ENCODE peak calls at places on chromosome 22, in five cellular contexts. M is NCI-H1105; S is lower leg skin; W is small intestine; J is activated T-helper 1 cell treated with anti-CD3 and anti-CD28 coated beads, Interleukin-12 subunit alpha, Interleukin-12 subunit beta, Interleukin-2, Interleukin-4 antibody, amounts not matched to agents 30 ng/mL and 10 ng/mL and 1 ng/mL, durations not matched to agents 14 hours and 24 hours and 36 hours. U is an unnamed sample.

GRCh38 chr22:31001124-31001770 is 32.2 kb downstream of the TUG1 start:
- DNase-seq in S (no peak), W (no peak), J (no peak), M (no peak), U (no peak)

GRCh38 chr22:19810381-19811141 is 44.1 kb downstream of the GNB1L start:
- DNase-seq in J (no peak), S (peak), W (no peak), M (no peak), U (no peak)

GRCh38 chr22:37636186-37636948 is 3.1 kb upstream of the SH3BP1 start:
- DNase-seq in W (peak), J (no peak), M (no peak), S (no peak), U (peak)

GRCh38 chr22:26711205-26711958 is 54.0 kb downstream of the MIAT start:
- DNase-seq in W (peak), M (no peak), J (no peak), S (no peak), U (no peak)

GRCh38 chr22:16594026-16594425 is 1.4 kb upstream of the CCT8L2 start:
- DNase-seq in S (peak), W (no peak), M (no peak), J (no peak), U (no peak)

GRCh38 chr22:27866136-27867091 is 52.6 kb downstream of the PITPNB start:
- DNase-seq in J (no peak), M (no peak), W (no peak), S (no peak), U (no peak)

GRCh38 chr22:40024201-40025061 is 29.7 kb downstream of the FAM83F start:
- DNase-seq in W (peak), M (peak), J (peak), S (no peak), U (peak)

GRCh38 chr22:23068832-23069385 is 1.4 kb upstream of the GNAZ start:
- DNase-seq in M (no peak), S (peak), W (no peak), J (no peak), U (no peak)

GRCh38 chr22:50732681-50733080 is 5.3 kb upstream of the ACR start:
- DNase-seq in S (no peak), J (no peak), M (no peak), W (no peak), U (no peak)

GRCh38 chr22:40210814-40211213 is 33.1 kb downstream of the TNRC6B start:
- DNase-seq in M (no peak), J (no peak), S (no peak), W (no peak), U (peak)

GRCh38 chr22:17120711-17121234 is 387 bp downstream of the TMEM121B start:
- DNase-seq in S (no peak), J (no peak), M (no peak), W (no peak), U (no peak)

GRCh38 chr22:40898850-40899357 is 37.0 kb upstream of the DNAJB7 start:
- DNase-seq in S (no peak), W (peak), M (peak), J (peak), U (peak)

GRCh38 chr22:33472462-33473344 is 414.5 kb upstream of the SYN3 start:
- DNase-seq in J (no peak), S (no peak), W (no peak), M (no peak), U (no peak)

GRCh38 chr22:27317156-27317555 is 484.4 kb downstream of the MN1 start:
- DNase-seq in S (peak), W (peak), J (no peak), M (no peak), U (no peak)

GRCh38 chr22:30314918-30315317 is 11.8 kb downstream of the TBC1D10A start:
- DNase-seq in J (peak), W (no peak), S (no peak), M (no peak), U (no peak)

GRCh38 chr22:38923463-38924196 is 33.8 kb upstream of the APOBEC3A start:
- DNase-seq in W (peak), M (peak), S (peak), J (no peak), U (no peak)

GRCh38 chr22:50733521-50734342 is 4.3 kb upstream of the ACR start:
- DNase-seq in S (peak), M (no peak), W (no peak), J (no peak), U (no peak)

GRCh38 chr22:38451864-38452263 is 3.1 kb downstream of the KCNJ4 start:
- DNase-seq in S (no peak), M (no peak), W (no peak), J (no peak), U (no peak)

GRCh38 chr22:48886604-48887393 is 940.9 kb downstream of the BRD1 start:
- DNase-seq in W (no peak), M (peak), S (peak), J (no peak), U (no peak)

GRCh38 chr22:49197500-49197899 is 630.2 kb downstream of the BRD1 start:
- DNase-seq in S (peak), M (peak), J (no peak), W (no peak), U (no peak)

GRCh38 chr22:49323751-49324415 is 503.8 kb downstream of the BRD1 start:
- DNase-seq in S (peak), M (no peak), W (no peak), J (no peak), U (no peak)

GRCh38 chr22:34508797-34509196 is 557.2 kb upstream of the ISX start:
- DNase-seq in M (no peak), J (no peak), W (no peak), S (no peak), U (no peak)

GRCh38 chr22:26027341-26027740 is 141.9 kb upstream of the SEZ6L start:
- DNase-seq in M (no peak), S (no peak), W (no peak), J (no peak), U (no peak)

GRCh38 chr22:44024288-44024908 is at the start of gene PARVB:
- DNase-seq in J (peak), M (no peak), W (no peak), S (no peak), U (peak)

GRCh38 chr22:38327805-38328204 is 10.6 kb upstream of the CSNK1E start:
- DNase-seq in J (no peak), M (no peak), W (no peak), S (no peak), U (no peak)

GRCh38 chr22:44611880-44612496 is 90.0 kb upstream of the PRR5 start:
- DNase-seq in S (no peak), W (no peak), M (no peak), J (no peak), U (no peak)

GRCh38 chr22:37611202-37611601 is 2.6 kb downstream of the GGA1 start:
- DNase-seq in M (no peak), W (no peak), J (no peak), S (no peak), U (no peak)

GRCh38 chr22:31244044-31244942 is 32.2 kb downstream of the LIMK2 start:
- DNase-seq in W (no peak), S (no peak), J (no peak), M (no peak), U (no peak)

GRCh38 chr22:38871360-38872171 is 450 bp downstream of the CBX6 start:
- DNase-seq in W (no peak), M (no peak), S (peak), J (peak), U (peak)

GRCh38 chr22:45648320-45649070 is 23.1 kb upstream of the ATXN10 start:
- DNase-seq in S (peak), M (no peak), J (no peak), W (no peak), U (no peak)

GRCh38 chr22:32932176-32932575 is 126.0 kb downstream of the SYN3 start:
- DNase-seq in J (no peak), S (no peak), W (no peak), M (no peak), U (no peak)

GRCh38 chr22:41361716-41362310 is 19.9 kb upstream of the TEF start:
- DNase-seq in J (no peak), M (no peak), S (no peak), W (no peak), U (no peak)

GRCh38 chr22:42202048-42202447 is 68.4 kb downstream of the TCF20 start:
- DNase-seq in W (no peak), J (no peak), M (no peak), S (no peak), U (no peak)

GRCh38 chr22:42353883-42354727 is 78.1 kb downstream of the NFAM1 start:
- DNase-seq in M (no peak), W (no peak), S (no peak), J (no peak), U (no peak)

GRCh38 chr22:30460147-30460546 is 11.7 kb downstream of the SEC14L3 start:
- DNase-seq in J (no peak), W (no peak), S (no peak), M (no peak), U (no peak)

GRCh38 chr22:48894804-48895250 is 932.8 kb downstream of the BRD1 start:
- DNase-seq in M (no peak), W (no peak), S (peak), J (no peak), U (no peak)